ENCODE peak calls at places on chromosomes 13 and 19, in ten cellular contexts. K is KG1; B is pons; V is stimulated activated CD4-positive, alpha-beta T cell treated with anti-CD3 and anti-CD28 coated beads, Interleukin-15, amount 100 ng/mL, for 1 hour; J is SK-N-DZ; M is EL; Y is epithelial cell of esophagus; Q is T-helper 1 cell; D is ELF-1; E is IMR-90. L is an unnamed sample.

GRCh38 chr19:3482507-3483225 is 575 bp downstream of the SMIM44 start:
- DNase-seq in K (no peak), B (no peak), V (no peak), J (no peak), M (no peak), Y (no peak), Q (no peak), D (no peak), E (no peak), L (no peak)

GRCh38 chr13:110371550-110372465 is 64.7 kb downstream of the COL4A2 start:
- DNase-seq in K (no peak), B (peak; percentile 32), V (no peak), J (no peak), M (no peak), Y (peak; percentile 24), Q (no peak), D (no peak), E (peak; percentile 50), L (peak; percentile 35)

GRCh38 chr13:112912726-112913440 is 56.1 kb upstream of the MCF2L start:
- DNase-seq in K (no peak), B (no peak), V (no peak), J (no peak), M (no peak), Y (no peak), Q (no peak), D (no peak), E (no peak), L (no peak)

GRCh38 chr19:29926031-29926430 is 16.0 kb upstream of the URI1 start:
- DNase-seq in K (no peak), B (no peak), V (no peak), J (no peak), M (no peak), Y (no peak), Q (no peak), D (no peak), E (no peak), L (no peak)

GRCh38 chr19:10259162-10259905 is 7.3 kb downstream of the MRPL4 start:
- DNase-seq in K (peak; percentile 39), B (peak; percentile 69), V (peak; percentile 62), J (peak; percentile 88), M (peak; percentile 84), Y (peak; percentile 91), Q (peak; percentile 74), D (peak; percentile 92), E (peak; percentile 85), L (peak; percentile 84)

GRCh38 chr13:30257433-30258099 is 49.8 kb downstream of the KATNAL1 start:
- DNase-seq in K (no peak), B (peak; percentile 48), V (no peak), J (peak; percentile 96), M (peak; percentile 24), Y (no peak), Q (no peak), D (peak; percentile 62), E (peak; percentile 9), L (no peak)

GRCh38 chr19:55973982-55974381 is 12.6 kb upstream of the NLRP5 start:
- DNase-seq in K (no peak), B (no peak), V (no peak), J (no peak), M (no peak), Y (no peak), Q (no peak), D (no peak), E (no peak), L (no peak)

GRCh38 chr19:13277104-13277809 is 127.0 kb downstream of the IER2 start:
- DNase-seq in K (peak; percentile 64), B (peak; percentile 77), V (peak; percentile 29), J (peak; percentile 61), M (peak; percentile 74), Y (peak; percentile 74), Q (peak; percentile 32), D (peak; percentile 76), E (peak; percentile 74), L (peak; percentile 94)

GRCh38 chr13:104289400-104289799 is 1223.2 kb upstream of the SLC10A2 start:
- DNase-seq in K (no peak), B (no peak), V (no peak), J (no peak), M (no peak), Y (peak; percentile 35), Q (no peak), D (no peak), E (no peak), L (no peak)

GRCh38 chr19:48480151-48480475 is 10.9 kb downstream of the CYTH2 start:
- DNase-seq in K (no peak), B (no peak), V (no peak), J (no peak), M (no peak), Y (peak; percentile 32), Q (no peak), D (peak; percentile 85), E (no peak), L (no peak)

GRCh38 chr19:17246681-17247425 is 1.1 kb upstream of the NR2F6 start:
- DNase-seq in K (no peak), B (no peak), V (no peak), J (no peak), M (peak; percentile 45), Y (peak; percentile 61), Q (no peak), D (peak; percentile 88), E (peak; percentile 23), L (peak; percentile 48)

GRCh38 chr13:20873348-20873747 is 29.2 kb downstream of the XPO4 start:
- DNase-seq in K (no peak), B (no peak), V (no peak), J (no peak), M (peak; percentile 57), Y (peak; percentile 74), Q (no peak), D (no peak), E (peak; percentile 61), L (no peak)

GRCh38 chr13:37475966-37476365 is 122.6 kb downstream of the POSTN start:
- DNase-seq in K (no peak), B (no peak), V (no peak), J (no peak), M (peak; percentile 77), Y (peak; percentile 38), Q (no peak), D (no peak), E (peak; percentile 87), L (no peak)

L was measured in trophoblast cell.